ENCODE peak calls at places on chromosomes 6 and 20, in nine cellular contexts. I is GM13977, Y is IMR-90, E is AG04449, K is tibial nerve, H is fibroblast of mammary gland, Z is MM.1S, U is glutamatergic neuron, N is cardiac fibroblast. M is an unnamed sample.

GRCh38 chr6:111864138-111865048 is 8.9 kb downstream of the FYN start:
- DNase-seq in I (no peak), H (no peak), N (no peak), Z (no peak), U (no peak), K (no peak), Y (no peak), E (no peak), M (no peak)

GRCh38 chr20:58117944-58118343 is 110.5 kb downstream of the ANKRD60 start:
- DNase-seq in Y (no peak), K (no peak), I (no peak), Z (no peak), E (no peak), U (no peak), H (peak), N (peak), M (no peak)

GRCh38 chr6:54191460-54191859 is 80.2 kb downstream of the MLIP start:
- DNase-seq in E (no peak), K (no peak), Y (peak), N (peak), I (no peak), H (peak), Z (no peak), U (no peak), M (no peak)

GRCh38 chr20:2402271-2402980 is 21.7 kb downstream of the TGM6 start:
- DNase-seq in N (peak), Z (no peak), Y (peak), K (no peak), H (peak), I (peak), E (peak), U (no peak), M (no peak)

GRCh38 chr6:106300944-106301343 is 24.6 kb downstream of the ATG5 start:
- DNase-seq in K (no peak), N (peak), Y (peak), H (peak), E (no peak), I (peak), Z (peak), U (no peak), M (peak)

GRCh38 chr6:52399511-52400315 is 20.4 kb upstream of the EFHC1 start:
- DNase-seq in U (no peak), Z (peak), H (peak), Y (peak), I (peak), K (no peak), N (peak), E (no peak), M (peak)

GRCh38 chr6:41098366-41098765 is 25.6 kb downstream of the NFYA start:
- DNase-seq in Y (no peak), H (peak), Z (no peak), N (peak), E (no peak), K (no peak), U (no peak), I (no peak), M (no peak)

GRCh38 chr6:75024796-75025195 is 181.1 kb downstream of the COL12A1 start:
- DNase-seq in K (no peak), N (peak), H (peak), U (no peak), Z (no peak), Y (peak), E (no peak), I (no peak), M (no peak)

GRCh38 chr6:111551521-111552231 is 54.0 kb downstream of the TRAF3IP2 start:
- DNase-seq in U (no peak), I (no peak), K (no peak), E (no peak), H (no peak), Z (no peak), Y (no peak), N (no peak), M (no peak)

GRCh38 chr20:9348746-9349145 is 165.6 kb upstream of the LAMP5 start:
- DNase-seq in I (no peak), E (no peak), U (no peak), Z (no peak), K (no peak), Y (peak), H (no peak), N (peak), M (no peak)

GRCh38 chr6:38773338-38773737 is 58.2 kb downstream of the DNAH8 start:
- DNase-seq in Y (no peak), K (no peak), Z (peak), N (no peak), I (peak), H (peak), U (no peak), E (no peak), M (peak)
- TF ChIP-seq CTCF in Y (no peak), K (peak), Z (peak), N (peak), I (peak), H (peak), U (no peak), E (no peak), M (peak)

GRCh38 chr6:132797975-132798819 is at the start of gene SLC18B1:
- DNase-seq in U (peak), K (peak), I (peak), H (no peak), E (no peak), N (peak), Z (peak), Y (peak), M (peak)

GRCh38 chr6:132804251-132804650 is 5.8 kb upstream of the SLC18B1 start:
- DNase-seq in I (no peak), E (no peak), Z (no peak), H (no peak), Y (no peak), U (no peak), N (no peak), K (no peak), M (no peak)

DNA sequence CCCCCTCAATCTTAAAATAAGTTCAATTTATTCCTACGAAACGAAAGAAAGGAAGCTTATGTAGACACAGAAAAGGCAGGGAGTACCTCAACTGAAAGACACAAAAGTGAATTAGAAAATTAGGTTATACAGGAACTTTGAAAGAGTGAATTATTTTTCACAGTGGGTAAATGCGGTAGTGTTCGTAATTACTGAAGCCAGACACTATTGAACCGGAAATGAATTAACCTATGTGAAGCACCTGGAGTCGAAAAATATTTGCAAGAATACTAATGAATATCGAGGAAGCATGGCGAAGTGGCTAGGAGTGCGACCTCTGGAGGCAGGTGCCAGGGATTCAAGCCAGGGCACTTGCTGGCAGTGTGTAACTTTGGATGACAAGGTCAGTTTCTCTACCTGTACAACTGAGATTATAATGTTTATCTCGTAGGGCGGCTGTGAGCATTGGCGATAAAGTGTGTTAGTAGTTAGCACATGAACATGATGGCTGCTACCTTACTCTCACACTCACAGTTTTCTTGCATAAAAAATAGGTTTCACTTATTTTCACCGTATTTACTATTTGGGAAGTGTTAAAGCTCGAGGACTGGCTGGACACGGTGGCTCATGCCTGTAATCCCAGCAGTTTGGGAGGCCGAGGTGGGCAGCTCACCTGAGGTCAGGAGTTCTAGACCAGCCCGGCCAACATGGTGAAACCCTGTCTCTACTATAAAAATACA is 542 bp upstream of the SLC18B1 start:
- DNase-seq in Z (peak), Y (peak), E (no peak), N (peak), I (peak), U (peak), H (peak), K (peak), M (peak)
- TF ChIP-seq CTCF in Z (peak), Y (peak), E (peak), N (peak), I (peak), U (peak), H (peak), K (peak), M (peak)

GRCh38 chr6:166745801-166746668 is 119.0 kb upstream of the RPS6KA2 start:
- DNase-seq in N (no peak), U (no peak), Y (no peak), H (no peak), E (no peak), I (no peak), K (no peak), Z (no peak), M (no peak)
- TF ChIP-seq CTCF in N (no peak), U (peak), Y (no peak), H (no peak), E (no peak), I (no peak), K (no peak), Z (no peak), M (no peak)

GRCh38 chr6:63269470-63269869 is 50.3 kb downstream of the LGSN start:
- DNase-seq in Y (no peak), I (peak), H (no peak), U (no peak), Z (peak), K (no peak), E (no peak), N (no peak), M (no peak)
- TF ChIP-seq CTCF in Y (no peak), I (peak), H (no peak), U (no peak), Z (peak), K (no peak), E (no peak), N (no peak), M (peak)

GRCh38 chr6:144186817-144187625 is 36.7 kb downstream of the STX11 start:
- DNase-seq in I (no peak), H (no peak), Z (no peak), U (no peak), E (no peak), N (no peak), K (no peak), Y (no peak), M (no peak)

GRCh38 chr6:144190593-144190992 is 40.3 kb downstream of the STX11 start:
- DNase-seq in N (peak), Y (peak), U (no peak), E (no peak), H (peak), I (no peak), K (no peak), Z (no peak), M (no peak)

GRCh38 chr6:144194293-144194828 is 44.0 kb downstream of the STX11 start:
- DNase-seq in K (no peak), H (no peak), Y (no peak), N (no peak), I (no peak), Z (no peak), E (no peak), U (no peak), M (no peak)

GRCh38 chr6:144185133-144185836 is 35.0 kb downstream of the STX11 start:
- DNase-seq in I (no peak), U (no peak), E (peak), Y (no peak), N (no peak), Z (no peak), K (no peak), H (no peak), M (no peak)

DNA sequence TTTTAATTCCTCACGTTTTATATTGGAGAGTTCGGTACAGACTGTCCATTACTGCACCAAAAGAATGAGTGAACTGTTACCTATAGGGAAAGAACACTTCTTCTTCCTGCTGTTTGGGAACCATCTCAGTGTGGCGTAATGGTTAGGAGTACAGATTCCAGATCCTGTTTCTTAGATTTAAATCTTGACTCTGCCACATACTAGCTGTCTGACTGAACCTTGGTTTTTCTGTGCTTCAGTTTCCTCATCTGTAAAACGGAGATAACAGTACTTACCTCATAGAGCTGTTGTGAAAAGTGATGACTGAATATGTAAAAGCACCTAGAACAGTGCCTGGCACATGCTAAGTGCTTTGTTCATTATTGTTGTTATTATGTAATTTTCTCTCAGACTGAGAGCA is 39.7 kb downstream of the STX11 start:
- DNase-seq in H (no peak), Z (no peak), I (no peak), N (no peak), U (no peak), Y (no peak), E (no peak), K (no peak), M (no peak)
- TF ChIP-seq CTCF in H (no peak), Z (no peak), I (no peak), N (no peak), U (no peak), Y (no peak), E (no peak), K (no peak), M (no peak)

GRCh38 chr6:161748535-161749386 is 474.9 kb upstream of the AGPAT4 start:
- DNase-seq in I (peak), Y (no peak), H (no peak), U (peak), Z (no peak), N (peak), E (no peak), K (no peak), M (peak)
- TF ChIP-seq CTCF in I (peak), Y (no peak), H (peak), U (peak), Z (peak), N (peak), E (no peak), K (peak), M (peak)

GRCh38 chr20:53409177-53409576 is 184.5 kb downstream of the ZNF217 start:
- DNase-seq in K (no peak), N (no peak), Z (no peak), E (no peak), I (no peak), U (no peak), H (peak), Y (no peak), M (no peak)

GRCh38 chr20:53411129-53411528 is 182.5 kb downstream of the ZNF217 start:
- DNase-seq in I (no peak), U (no peak), H (no peak), K (no peak), Z (no peak), Y (no peak), N (no peak), E (no peak), M (no peak)

GRCh38 chr20:53408728-53409157 is 184.9 kb downstream of the ZNF217 start:
- DNase-seq in E (no peak), Y (peak), U (no peak), N (peak), H (peak), Z (no peak), I (no peak), K (no peak), M (no peak)

GRCh38 chr20:53412600-53413187 is 180.9 kb downstream of the ZNF217 start:
- DNase-seq in I (no peak), E (no peak), N (no peak), Z (no peak), Y (no peak), H (no peak), K (no peak), U (no peak), M (no peak)

DNA sequence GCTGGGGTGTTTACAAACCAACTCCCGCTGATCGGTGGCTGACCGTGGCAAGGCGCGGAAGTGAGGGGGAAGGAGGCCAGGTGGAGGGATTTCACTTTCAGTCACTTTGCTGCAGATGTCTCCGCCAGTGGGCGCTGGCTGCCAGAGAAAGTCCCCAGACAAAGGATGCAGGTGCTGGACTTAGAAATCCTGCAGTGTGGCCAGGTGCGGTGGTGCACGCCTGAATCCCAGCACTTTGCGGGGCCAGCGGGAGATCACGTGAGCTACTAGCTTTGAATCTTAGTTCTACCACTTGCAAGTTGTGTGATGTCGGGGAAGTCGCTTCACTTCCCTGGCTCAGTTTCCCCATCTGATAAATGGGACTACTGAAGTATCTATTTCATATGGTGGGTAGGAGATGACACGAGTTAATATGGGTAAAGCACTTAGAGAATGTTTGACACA is 180.4 kb downstream of the ZNF217 start:
- DNase-seq in K (no peak), U (peak), H (no peak), I (peak), N (no peak), Z (peak), Y (no peak), E (no peak), M (peak)
- TF ChIP-seq CTCF in K (peak), U (peak), H (no peak), I (peak), N (no peak), Z (peak), Y (no peak), E (no peak), M (peak)

GRCh38 chr20:17823382-17824144 is 123.8 kb downstream of the BANF2 start:
- DNase-seq in H (no peak), U (no peak), E (no peak), K (no peak), Y (no peak), I (no peak), Z (no peak), N (no peak), M (no peak)
- TF ChIP-seq CTCF in H (no peak), U (no peak), E (no peak), K (no peak), Y (no peak), I (no peak), Z (no peak), N (no peak), M (no peak)

DNA sequence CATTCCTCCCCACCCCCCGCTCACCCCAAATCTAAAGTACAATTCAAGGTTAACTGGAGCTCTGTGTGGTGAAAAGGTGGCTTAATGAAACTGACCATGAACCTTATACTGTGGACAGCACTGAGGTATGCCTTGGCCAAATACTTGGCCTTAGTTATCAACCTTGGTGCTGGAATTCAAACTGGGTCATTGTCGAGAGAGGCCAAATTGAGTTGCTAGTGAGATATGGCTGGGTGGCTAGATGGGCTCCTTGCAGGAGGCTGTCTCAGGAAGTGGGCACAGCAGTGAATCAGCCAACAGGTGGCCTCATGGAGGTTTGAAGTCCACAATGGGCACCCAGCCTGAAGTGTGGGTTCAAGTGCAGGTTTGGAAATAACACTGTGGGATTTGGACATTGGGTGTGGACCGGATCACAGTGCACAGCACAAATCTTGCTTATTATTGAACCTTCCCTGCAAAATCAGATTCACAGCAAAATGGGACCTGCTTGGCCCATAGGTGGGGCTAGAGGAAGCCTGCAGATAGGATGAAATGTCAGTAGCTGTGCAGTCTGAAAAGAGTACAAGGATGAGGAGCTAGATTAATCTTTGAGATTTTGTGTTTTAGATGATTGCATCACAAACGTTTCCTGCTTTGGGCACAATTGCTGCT is 5.6 kb upstream of the BTBD3 start:
- DNase-seq in I (peak), U (peak), E (no peak), H (peak), Y (no peak), N (peak), K (no peak), Z (peak), M (peak)
- TF ChIP-seq CTCF in I (peak), U (peak), E (peak), H (peak), Y (peak), N (peak), K (no peak), Z (peak), M (peak)

GRCh38 chr6:13487122-13488014 is at the start of gene GFOD1:
- DNase-seq in I (peak), Y (peak), E (no peak), K (peak), Z (peak), U (peak), H (peak), N (peak), M (peak)
- TF ChIP-seq CTCF in I (no peak), Y (peak), E (peak), K (no peak), Z (no peak), U (peak), H (peak), N (peak), M (no peak)